ENCODE peak calls at places on chromosomes 16 and 17, in eight cellular contexts. A is neural progenitor cell; F is naive thymus-derived CD4-positive, alpha-beta T cell; W is SJCRH30; B is transverse colon; L is right cardiac atrium; N is lung; Y is Peyer's patch. U is an unnamed sample.
A peak's percentile ranks its signal among the peaks of the same experiment; 100 is the strongest.

GRCh38 chr16:78490847-78491246 is 391.4 kb downstream of the WWOX start:
- DNase-seq in A (no peak), F (no peak), W (no peak), B (no peak), L (no peak), N (no peak), Y (no peak), U (no peak)

GRCh38 chr16:88289549-88290344 is 93.0 kb upstream of the ZNF469 start:
- DNase-seq in A (no peak), F (no peak), W (no peak), B (no peak), L (no peak), N (no peak), Y (peak; percentile 29), U (no peak)

GRCh38 chr16:20901068-20901440 is 483 bp downstream of the LYRM1 start:
- DNase-seq in A (no peak), F (peak; percentile 12), W (no peak), B (no peak), L (no peak), N (no peak), Y (no peak), U (no peak)

GRCh38 chr17:59311051-59311468 is 20.4 kb upstream of the YPEL2 start:
- DNase-seq in A (peak; percentile 76), F (peak; percentile 44), W (peak; percentile 80), B (peak; percentile 32), L (no peak), N (peak; percentile 35), Y (no peak), U (peak; percentile 77)

GRCh38 chr16:22022151-22022550 is 14.2 kb downstream of the MOSMO start:
- DNase-seq in A (no peak), F (no peak), W (no peak), B (no peak), L (no peak), N (no peak), Y (no peak), U (no peak)

GRCh38 chr16:57544129-57544653 is 1.7 kb downstream of the ADGRG5 start:
- DNase-seq in A (no peak), F (no peak), W (no peak), B (peak; percentile 57), L (no peak), N (no peak), Y (no peak), U (peak; percentile 66)

GRCh38 chr16:55571-56136 is 2.0 kb downstream of the SNRNP25 start:
- DNase-seq in A (no peak), F (no peak), W (no peak), B (no peak), L (no peak), N (no peak), Y (no peak), U (no peak)

GRCh38 chr16:49754495-49755290 is 101.2 kb downstream of the ZNF423 start:
- DNase-seq in A (peak; percentile 85), F (no peak), W (no peak), B (peak; percentile 20), L (peak; percentile 76), N (no peak), Y (no peak), U (peak; percentile 37)

GRCh38 chr17:8869416-8869815 is 1.9 kb upstream of the PIK3R6 start:
- DNase-seq in A (no peak), F (no peak), W (no peak), B (no peak), L (no peak), N (no peak), Y (no peak), U (no peak)

GRCh38 chr16:1046271-1046955 is 26.1 kb upstream of the SSTR5 start:
- DNase-seq in A (no peak), F (no peak), W (peak; percentile 75), B (no peak), L (no peak), N (no peak), Y (no peak), U (no peak)

GRCh38 chr17:1043601-1044251 is 46.8 kb downstream of the TIMM22 start:
- DNase-seq in A (peak; percentile 73), F (no peak), W (peak; percentile 35), B (no peak), L (peak; percentile 93), N (no peak), Y (no peak), U (peak; percentile 81)

GRCh38 chr16:21097151-21097550 is 53.5 kb downstream of the DNAH3 start:
- DNase-seq in A (no peak), F (no peak), W (peak; percentile 24), B (no peak), L (no peak), N (no peak), Y (no peak), U (no peak)

GRCh38 chr17:54899201-54899600 is 1.5 kb upstream of the TOM1L1 start:
- DNase-seq in A (no peak), F (no peak), W (peak; percentile 56), B (no peak), L (no peak), N (no peak), Y (no peak), U (no peak)

GRCh38 chr17:82092094-82092586 is 5.9 kb downstream of the FASN start:
- DNase-seq in A (no peak), F (no peak), W (no peak), B (no peak), L (peak; percentile 46), N (no peak), Y (no peak), U (no peak)

GRCh38 chr16:21950782-21951521 is 2.2 kb upstream of the UQCRC2 start:
- DNase-seq in A (peak; percentile 18), F (no peak), W (peak; percentile 23), B (no peak), L (no peak), N (no peak), Y (no peak), U (peak; percentile 12)

DNA sequence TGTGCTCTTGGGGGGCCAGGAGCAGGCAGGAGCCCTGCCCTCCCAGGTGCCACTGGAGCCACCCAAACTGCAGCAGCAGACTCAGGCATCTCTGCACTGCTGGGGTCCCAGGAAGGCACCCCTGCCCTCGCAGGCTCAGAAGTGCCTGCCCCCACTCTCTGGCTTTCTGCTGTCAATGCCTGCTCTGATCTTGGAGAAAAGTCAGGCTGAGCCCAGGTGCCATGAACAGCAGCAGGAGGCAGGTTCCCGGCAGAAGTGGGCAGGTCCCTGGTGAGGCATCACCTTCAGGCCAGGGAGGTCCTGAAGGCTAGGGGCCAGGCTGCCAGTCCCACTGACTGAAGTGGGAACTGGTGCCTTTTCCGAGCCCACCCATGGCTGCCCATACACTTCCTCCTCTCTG is 106.5 kb downstream of the MGAT5B start:
- DNase-seq in A (no peak), F (no peak), W (no peak), B (no peak), L (no peak), N (no peak), Y (no peak), U (no peak)
- H3K9me3 ChIP-seq in A (peaks cover 4% of the 10 kb centered on the region), F (no peaks in the 10 kb centered on the region), W (peaks cover 9% of the 10 kb centered on the region), B (no peaks in the 10 kb centered on the region), L (no peaks in the 10 kb centered on the region), N (peaks cover 15% of the 10 kb centered on the region), Y (peaks cover 9% of the 10 kb centered on the region), U (no peaks in the 10 kb centered on the region)

GRCh38 chr17:29617125-29617480 is 5.6 kb downstream of the CORO6 start:
- DNase-seq in A (peak; percentile 87), F (peak; percentile 77), W (no peak), B (peak; percentile 90), L (peak; percentile 90), N (peak; percentile 82), Y (peak; percentile 87), U (peak; percentile 71)
- H3K4me1 ChIP-seq in A (peaks cover 23% of the 10 kb centered on the region), F (peaks cover 36% of the 10 kb centered on the region), W (peaks cover 22% of the 10 kb centered on the region), B (peaks cover 66% of the 10 kb centered on the region), L (peaks cover 10% of the 10 kb centered on the region), N (peaks cover 31% of the 10 kb centered on the region), Y (peaks cover 54% of the 10 kb centered on the region), U (peaks cover 45% of the 10 kb centered on the region)

GRCh38 chr16:80903616-80904015 is 99.2 kb upstream of the CDYL2 start:
- DNase-seq in A (no peak), F (no peak), W (no peak), B (no peak), L (no peak), N (no peak), Y (no peak), U (no peak)
- H3K27me3 ChIP-seq in A (no peaks in the 10 kb centered on the region), F (no peaks in the 10 kb centered on the region), W (no peaks in the 10 kb centered on the region), B (no peaks in the 10 kb centered on the region), L (no peaks in the 10 kb centered on the region), N (no peaks in the 10 kb centered on the region), Y (no peaks in the 10 kb centered on the region), U (no peaks in the 10 kb centered on the region)

DNA sequence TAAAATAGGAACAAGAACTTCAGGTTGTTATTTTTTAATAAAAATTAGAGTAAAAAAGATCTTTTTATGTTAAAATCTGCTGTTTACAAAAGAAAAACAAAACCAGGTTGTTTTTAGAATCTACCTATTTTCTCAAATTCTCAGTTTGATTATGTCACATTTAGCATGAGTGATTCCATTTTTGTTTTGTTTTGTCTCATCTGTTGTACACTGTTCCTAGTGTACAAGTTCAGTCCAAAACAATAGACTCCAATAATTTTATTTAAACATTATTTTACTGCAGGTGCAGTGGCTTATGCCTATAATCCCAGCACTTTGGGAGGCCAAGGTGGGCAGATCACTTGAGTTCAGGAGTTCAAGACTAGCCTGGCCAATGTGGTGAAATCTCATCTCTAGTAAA is 2142.7 kb downstream of the TP53TG3F start:
- DNase-seq in A (no peak), F (no peak), W (no peak), B (no peak), L (no peak), N (no peak), Y (no peak), U (no peak)
- H3K9me3 ChIP-seq in A (peaks cover 28% of the 10 kb centered on the region), F (no peaks in the 10 kb centered on the region), W (no peaks in the 10 kb centered on the region), B (no peaks in the 10 kb centered on the region), L (no peaks in the 10 kb centered on the region), N (peaks cover 3% of the 10 kb centered on the region), Y (peaks cover 4% of the 10 kb centered on the region), U (no peaks in the 10 kb centered on the region)

U was measured in cardiac muscle cell.